ENCODE peak calls at places on chromosomes 11 and 22, in four cellular contexts. Y is AG09309, C is endodermal cell, U is uterus. W is an unnamed sample.

GRCh38 chr11:123494195-123495050 is 64.4 kb downstream of the GRAMD1B start:
- DNase-seq in C (peak), U (no peak), Y (no peak), W (no peak)

GRCh38 chr11:24289301-24289700 is 207.6 kb upstream of the LUZP2 start:
- DNase-seq in Y (no peak), U (no peak), C (no peak), W (no peak)

GRCh38 chr11:61294717-61295595 is at the start of gene VWCE:
- DNase-seq in U (peak), C (peak), Y (no peak), W (no peak)

GRCh38 chr11:10544491-10545470 is 3.8 kb upstream of the RNF141 start:
- DNase-seq in U (no peak), Y (no peak), C (no peak), W (no peak)

GRCh38 chr11:22779850-22780249 is 49.8 kb downstream of the SVIP start:
- DNase-seq in U (no peak), C (no peak), Y (no peak), W (no peak)

GRCh38 chr11:21072517-21072916 is 403.1 kb downstream of the NELL1 start:
- DNase-seq in C (no peak), Y (no peak), U (no peak), W (no peak)

GRCh38 chr22:37462426-37462825 is 23.8 kb downstream of the MFNG start:
- DNase-seq in C (no peak), U (no peak), Y (no peak), W (no peak)

GRCh38 chr11:86954288-86955110 is 696 bp downstream of the FZD4 start:
- DNase-seq in C (peak), Y (no peak), U (peak), W (no peak)

GRCh38 chr11:10886652-10887250 is 28.9 kb upstream of the ZBED5 start:
- DNase-seq in C (no peak), Y (no peak), U (no peak), W (no peak)

GRCh38 chr11:91790346-91790745 is 434.3 kb upstream of the FAT3 start:
- DNase-seq in Y (no peak), C (no peak), U (no peak), W (no peak)

GRCh38 chr11:80873309-80873999 is 1432.6 kb upstream of the TENM4 start:
- DNase-seq in C (no peak), U (no peak), Y (no peak), W (no peak)

GRCh38 chr11:70788247-70789022 is 390.1 kb downstream of the CTTN start:
- DNase-seq in Y (peak), C (no peak), U (no peak), W (peak)

GRCh38 chr11:34380696-34381095 is 22.9 kb upstream of the ABTB2 start:
- DNase-seq in U (no peak), C (no peak), Y (no peak), W (no peak)

GRCh38 chr22:45529097-45529496 is 26.4 kb downstream of the FBLN1 start:
- DNase-seq in U (no peak), Y (no peak), C (no peak), W (no peak)

GRCh38 chr11:4551346-4551979 is 6.5 kb downstream of the OR52M1 start:
- DNase-seq in U (no peak), C (peak), Y (no peak), W (no peak)

GRCh38 chr22:40716116-40716515 is 36.8 kb downstream of the MCHR1 start:
- DNase-seq in U (no peak), C (no peak), Y (no peak), W (no peak)

GRCh38 chr11:11567862-11568650 is 53.7 kb downstream of the GALNT18 start:
- DNase-seq in U (peak), C (no peak), Y (no peak), W (no peak)

GRCh38 chr11:31940396-31941037 is 129.4 kb upstream of the PAX6 start:
- DNase-seq in C (no peak), Y (no peak), U (no peak), W (peak)

GRCh38 chr11:78909386-78909785 is 334.7 kb upstream of the NARS2 start:
- DNase-seq in Y (no peak), U (no peak), C (no peak), W (no peak)

GRCh38 chr11:64319421-64319761 is 1.5 kb downstream of the PRDX5 start:
- DNase-seq in Y (no peak), U (no peak), C (no peak), W (no peak)
- H3K4me3 ChIP-seq in Y (peak), U (no peak), C (peak), W (peak)

DNA sequence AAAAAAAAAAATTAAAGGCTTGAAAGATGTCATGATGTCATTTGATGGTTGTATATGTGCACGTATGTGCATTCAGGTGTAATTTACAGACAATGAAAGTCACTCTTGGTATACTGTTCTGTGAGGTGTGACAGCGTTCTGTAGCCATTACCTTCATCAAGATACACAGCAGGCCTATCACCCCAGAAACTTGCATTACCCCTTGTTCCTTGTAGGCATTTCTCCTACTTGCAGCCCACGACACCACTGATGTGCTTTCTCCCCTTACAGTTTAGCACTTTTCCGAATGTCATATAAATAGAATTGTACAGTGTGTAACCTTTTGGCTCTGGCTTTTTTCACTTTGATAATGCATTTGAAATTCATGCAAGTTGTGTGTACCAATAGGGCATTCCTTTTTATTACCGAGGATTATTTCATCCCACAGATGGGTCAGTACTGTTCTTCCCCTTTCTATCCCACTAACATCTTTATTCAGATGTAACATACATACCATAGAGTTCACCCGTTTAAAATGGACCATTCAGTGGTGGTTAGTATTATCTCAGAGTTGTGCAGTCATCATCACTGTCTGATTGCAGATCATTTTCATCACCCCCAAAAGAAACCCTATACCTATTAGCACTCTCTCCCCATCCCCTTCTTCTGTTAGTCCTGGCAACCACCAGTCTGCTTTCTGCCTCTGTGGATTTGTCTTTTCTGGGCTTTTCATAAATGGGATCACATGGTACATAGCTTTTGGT is 30.3 kb downstream of the BCR start:
- DNase-seq in C (no peak), U (no peak), Y (no peak), W (no peak)
- TF ChIP-seq CTCF in C (no peak), U (no peak), Y (no peak), W (no peak)

DNA sequence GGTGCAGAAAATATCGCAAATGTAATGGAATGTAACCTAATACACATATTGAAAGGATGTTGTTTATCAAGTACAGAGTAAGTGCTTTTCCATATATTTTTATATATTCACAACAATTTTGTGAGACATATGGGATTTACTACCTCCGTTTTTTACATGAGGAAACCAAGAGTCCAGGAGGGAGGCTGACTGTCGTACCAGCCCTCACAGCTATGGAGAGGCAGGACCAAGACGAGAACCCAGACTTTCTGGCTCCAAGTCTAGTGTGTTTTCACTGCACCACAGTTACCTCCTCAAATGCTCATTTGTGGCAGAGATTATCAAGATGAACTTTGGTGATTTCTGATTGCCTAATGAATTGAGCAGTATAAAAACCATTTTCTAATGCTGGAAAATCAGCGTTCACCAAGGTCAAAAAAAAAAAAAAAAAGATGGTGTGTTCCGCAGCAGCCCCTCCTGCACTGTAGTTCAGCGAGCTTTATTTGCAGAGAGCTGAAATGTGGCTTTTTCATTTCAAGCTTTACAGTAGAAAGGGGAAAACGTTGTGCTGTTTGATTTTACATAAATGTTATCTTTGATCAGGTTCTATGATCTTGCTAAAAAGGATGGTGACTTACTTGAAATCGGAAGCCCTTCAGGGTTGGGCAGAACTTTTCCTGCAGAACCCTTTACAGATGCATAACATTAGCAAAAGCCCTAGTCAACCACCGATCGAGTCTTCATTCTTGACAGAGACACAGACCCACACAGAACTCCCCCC is 44.7 kb upstream of the WEE1 start:
- DNase-seq in Y (no peak), U (no peak), C (no peak), W (no peak)
- H3K4me3 ChIP-seq in Y (no peak), U (no peak), C (no peak), W (no peak)

DNA sequence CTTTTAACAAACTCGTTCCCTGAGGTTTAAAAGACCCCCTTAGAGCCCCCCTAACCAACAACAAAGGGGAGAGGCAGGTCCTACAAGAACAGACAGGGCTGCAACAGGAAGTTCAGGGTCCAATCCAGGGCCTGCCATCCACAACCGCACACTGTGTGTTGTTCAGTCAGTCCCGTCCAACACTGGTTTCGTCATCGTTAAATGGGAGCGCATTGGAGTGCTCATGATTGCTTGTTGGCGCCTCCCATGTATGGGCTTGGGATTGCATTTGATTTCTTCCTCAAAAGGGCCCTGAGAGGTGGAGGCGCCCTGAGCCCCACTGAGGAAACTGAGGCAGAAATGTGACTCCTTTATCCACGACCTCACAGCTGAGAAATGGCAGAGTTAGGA is 174.1 kb downstream of the MN1 start:
- DNase-seq in Y (no peak), U (no peak), C (no peak), W (no peak)
- TF ChIP-seq CTCF in Y (no peak), U (no peak), C (peak), W (no peak)

GRCh38 chr11:128731041-128731663 is 37.3 kb downstream of the FLI1 start:
- DNase-seq in C (no peak), U (no peak), Y (no peak), W (no peak)
- H3K4me3 ChIP-seq in C (no peak), U (no peak), Y (no peak), W (no peak)

DNA sequence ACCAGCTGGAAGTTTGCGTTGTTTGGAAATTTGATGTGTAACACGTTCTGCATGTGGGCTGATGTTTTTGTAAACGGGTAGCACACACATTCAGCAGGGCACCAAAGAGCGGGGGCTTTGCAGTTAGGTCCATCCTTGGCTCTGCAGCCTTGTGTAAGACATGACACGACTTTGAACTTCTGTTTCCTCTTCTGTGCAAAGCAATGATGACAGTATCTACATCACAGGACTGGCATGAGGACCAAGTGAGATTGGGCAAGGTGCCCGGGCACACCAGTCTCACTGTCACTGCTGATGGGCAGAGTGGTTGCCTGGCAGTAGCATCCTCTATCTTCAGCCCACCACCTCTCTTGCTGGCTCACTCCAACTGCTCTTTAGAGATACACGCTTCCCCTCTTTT is 3.3 kb downstream of the TCN2 start:
- DNase-seq in Y (no peak), U (no peak), C (no peak), W (no peak)
- TF ChIP-seq CTCF in Y (no peak), U (no peak), C (no peak), W (no peak)

DNA sequence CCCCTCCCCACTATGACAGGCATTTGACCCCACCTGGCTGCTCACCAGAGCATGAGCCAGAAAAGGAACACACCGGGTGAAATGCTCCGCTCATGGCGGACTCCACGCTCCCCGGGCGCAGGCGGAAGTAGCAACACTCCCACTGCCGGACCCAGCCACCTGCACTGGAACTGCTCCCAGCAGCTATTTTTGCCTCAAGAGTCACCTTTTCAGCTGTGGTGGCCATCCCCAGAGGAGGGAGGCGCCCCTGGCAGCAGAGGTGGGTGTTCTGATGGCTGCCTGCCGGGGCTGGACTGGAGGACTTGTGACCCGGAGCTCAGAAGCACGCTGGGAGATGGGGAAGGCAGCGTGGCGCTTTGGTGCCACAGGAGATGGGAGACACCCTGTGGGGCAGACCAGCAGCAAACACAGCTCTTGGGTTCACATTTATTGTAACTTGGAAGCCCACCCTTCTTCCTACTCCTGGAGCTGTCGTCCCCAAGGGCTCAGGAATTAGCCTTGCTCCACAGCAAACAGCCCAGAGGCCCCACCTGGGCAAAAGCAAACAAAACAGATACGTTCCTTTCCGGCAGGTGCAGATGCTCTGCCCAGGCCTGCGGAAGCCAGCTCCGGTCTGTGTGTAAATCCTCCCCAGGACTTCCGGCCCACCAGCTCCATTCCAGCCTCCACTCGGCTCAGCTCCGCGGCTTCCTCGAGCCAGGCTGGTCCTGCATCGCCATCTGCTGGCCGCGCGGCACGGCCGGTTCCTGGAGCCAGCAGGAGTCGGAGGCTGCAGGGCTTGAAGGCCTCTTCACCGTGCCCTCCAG is 3.7 kb downstream of the RPS19BP1 start:
- DNase-seq in U (peak), Y (peak), C (peak), W (peak)
- H3K4me3 ChIP-seq in U (peak), Y (no peak), C (no peak), W (no peak)

GRCh38 chr11:102807921-102808320 is 10.0 kb upstream of the MMP1 start:
- DNase-seq in U (no peak), Y (no peak), C (peak), W (no peak)
- TF ChIP-seq CTCF in U (no peak), Y (peak), C (peak), W (peak)

GRCh38 chr11:44622190-44622650 is 56.8 kb downstream of the CD82 start:
- DNase-seq in Y (no peak), U (peak), C (peak), W (no peak)

GRCh38 chr11:44623716-44624491 is 58.4 kb downstream of the CD82 start:
- DNase-seq in U (peak), Y (no peak), C (peak), W (no peak)

GRCh38 chr11:44622721-44623258 is 57.3 kb downstream of the CD82 start:
- DNase-seq in U (no peak), C (peak), Y (no peak), W (no peak)

GRCh38 chr11:44624761-44625221 is 59.3 kb downstream of the CD82 start:
- DNase-seq in C (peak), U (peak), Y (no peak), W (no peak)

GRCh38 chr11:44623321-44623715 is 57.9 kb downstream of the CD82 start:
- DNase-seq in U (peak), Y (no peak), C (peak), W (no peak)
- H3K4me3 ChIP-seq in U (no peak), Y (no peak), C (no peak), W (no peak)

GRCh38 chr22:46845281-46846153 is 83.1 kb downstream of the TBC1D22A start:
- DNase-seq in Y (no peak), U (no peak), C (peak), W (no peak)
- TF ChIP-seq CTCF in Y (peak), U (peak), C (peak), W (peak)

W was measured in AG04449.